ENCODE peak calls at places on chromosomes 2 and 18, in seven cellular contexts. J is transverse colon, P is foreskin fibroblast, H is astrocyte of the spinal cord, O is WERI-Rb-1, T is tibial nerve, F is breast epithelium. K is an unnamed sample.

GRCh38 chr2:227462463-227462951 is 9.4 kb upstream of the AGFG1 start:
- DNase-seq in O (no peak), T (no peak), H (no peak), P (no peak), J (no peak), F (no peak), K (peak; percentile 12)

GRCh38 chr2:157413342-157414035 is 30.4 kb downstream of the CYTIP start:
- DNase-seq in J (no peak), H (no peak), F (no peak), T (no peak), O (no peak), P (no peak), K (no peak)

GRCh38 chr2:129802290-129802689 is 177.2 kb upstream of the RAB6C start:
- DNase-seq in J (no peak), P (no peak), T (no peak), F (no peak), O (no peak), H (no peak), K (no peak)

GRCh38 chr2:72950558-72951255 is 33.4 kb downstream of the EMX1 start:
- DNase-seq in F (no peak), J (peak; percentile 24), P (no peak), T (no peak), O (no peak), H (no peak), K (no peak)

GRCh38 chr2:241808051-241808450 is 942 bp upstream of the NEU4 start:
- DNase-seq in J (peak; percentile 8), F (no peak), H (no peak), P (no peak), O (peak; percentile 14), T (peak; percentile 12), K (peak; percentile 30)

GRCh38 chr18:49617846-49618245 is 56.0 kb downstream of the LIPG start:
- DNase-seq in P (peak; percentile 24), J (no peak), H (no peak), O (no peak), F (no peak), T (no peak), K (no peak)

GRCh38 chr18:36942264-36942663 is 113.3 kb downstream of the KIAA1328 start:
- DNase-seq in T (no peak), H (peak; percentile 48), P (peak; percentile 63), J (no peak), F (no peak), O (peak; percentile 15), K (peak; percentile 55)

GRCh38 chr2:30511122-30512083 is 64.4 kb downstream of the LCLAT1 start:
- DNase-seq in T (no peak), F (no peak), O (no peak), H (peak; percentile 40), J (peak; percentile 35), P (peak; percentile 76), K (peak; percentile 94)

GRCh38 chr2:231530099-231531085 is at the start of gene NMUR1:
- DNase-seq in J (peak; percentile 67), F (no peak), H (no peak), P (peak; percentile 60), O (peak; percentile 46), T (peak; percentile 29), K (peak; percentile 20)

GRCh38 chr18:2356906-2357305 is 214.4 kb downstream of the METTL4 start:
- DNase-seq in O (no peak), J (no peak), F (no peak), P (no peak), H (no peak), T (no peak), K (no peak)

GRCh38 chr2:169761251-169761969 is 27.8 kb downstream of the KLHL23 start:
- DNase-seq in H (no peak), P (no peak), F (no peak), J (no peak), O (no peak), T (no peak), K (no peak)

GRCh38 chr2:98607104-98607503 is 1.2 kb downstream of the COA5 start:
- DNase-seq in P (no peak), F (no peak), O (no peak), T (no peak), J (no peak), H (no peak), K (no peak)

GRCh38 chr2:208373460-208374089 is 33.0 kb upstream of the PTH2R start:
- DNase-seq in P (peak; percentile 70), F (no peak), H (peak; percentile 65), J (no peak), O (peak; percentile 48), T (no peak), K (peak; percentile 57)

GRCh38 chr2:202158796-202159195 is 79.6 kb downstream of the SUMO1 start:
- DNase-seq in P (peak; percentile 71), F (no peak), T (no peak), J (no peak), H (peak; percentile 37), O (peak; percentile 45), K (no peak)

GRCh38 chr2:132656213-132656612 is 13.8 kb downstream of the LYPD1 start:
- DNase-seq in F (no peak), T (no peak), J (no peak), H (peak; percentile 64), O (no peak), P (no peak), K (no peak)

GRCh38 chr18:57447154-57447621 is 12.0 kb downstream of the ONECUT2 start:
- DNase-seq in F (no peak), P (peak; percentile 57), J (no peak), H (peak; percentile 35), O (no peak), T (no peak), K (peak; percentile 20)

GRCh38 chr2:1501196-1501851 is 88.1 kb downstream of the TPO start:
- DNase-seq in P (no peak), T (no peak), O (no peak), F (no peak), H (no peak), J (no peak), K (no peak)

GRCh38 chr2:46014911-46015654 is 282.1 kb upstream of the EPAS1 start:
- DNase-seq in O (no peak), H (peak; percentile 52), J (no peak), T (no peak), P (no peak), F (no peak), K (peak; percentile 48)

GRCh38 chr2:215736653-215737290 is 276.6 kb downstream of the MREG start:
- DNase-seq in P (peak; percentile 90), O (no peak), F (no peak), H (peak; percentile 60), T (no peak), J (no peak), K (peak; percentile 89)
- TF ChIP-seq CTCF in P (no peak), O (no peak), F (no peak), H (peak; percentile 15), T (no peak), J (no peak), K (peak; percentile 51)

GRCh38 chr2:200380833-200381542 is 74.5 kb downstream of the SPATS2L start:
- DNase-seq in T (no peak), P (peak; percentile 70), F (no peak), J (no peak), H (peak; percentile 78), O (no peak), K (peak; percentile 76)

GRCh38 chr2:200378652-200379290 is 72.3 kb downstream of the SPATS2L start:
- DNase-seq in O (no peak), J (no peak), P (peak; percentile 66), H (peak; percentile 88), T (no peak), F (no peak), K (no peak)

GRCh38 chr2:200377774-200378336 is 71.4 kb downstream of the SPATS2L start:
- DNase-seq in O (no peak), J (peak; percentile 54), F (no peak), P (peak; percentile 26), T (no peak), H (no peak), K (no peak)

GRCh38 chr2:200380139-200380561 is 73.7 kb downstream of the SPATS2L start:
- DNase-seq in P (no peak), J (no peak), O (no peak), F (no peak), H (peak; percentile 53), T (no peak), K (no peak)

GRCh38 chr2:200379481-200380120 is 73.1 kb downstream of the SPATS2L start:
- DNase-seq in P (no peak), T (no peak), J (no peak), H (no peak), O (no peak), F (no peak), K (no peak)
- H3K4me3 ChIP-seq in P (no peak overlapping the region), T (no peak overlapping the region), J (no peak overlapping the region), H (no peak overlapping the region), O (no peak overlapping the region), F (no peak overlapping the region), K (no peak overlapping the region)

GRCh38 chr2:66497706-66498596 is 63.0 kb downstream of the MEIS1 start:
- DNase-seq in H (no peak), P (no peak), T (no peak), O (peak; percentile 50), F (no peak), J (no peak), K (no peak)

GRCh38 chr2:66494708-66495107 is 59.8 kb downstream of the MEIS1 start:
- DNase-seq in F (peak; percentile 40), P (peak; percentile 95), T (no peak), O (no peak), J (peak; percentile 48), H (peak; percentile 70), K (peak; percentile 93)

GRCh38 chr2:66498597-66498910 is 63.6 kb downstream of the MEIS1 start:
- DNase-seq in H (no peak), J (no peak), O (no peak), F (no peak), T (no peak), P (no peak), K (no peak)

GRCh38 chr2:66496680-66497420 is 61.9 kb downstream of the MEIS1 start:
- DNase-seq in T (no peak), O (no peak), J (no peak), P (no peak), F (no peak), H (no peak), K (no peak)

DNA sequence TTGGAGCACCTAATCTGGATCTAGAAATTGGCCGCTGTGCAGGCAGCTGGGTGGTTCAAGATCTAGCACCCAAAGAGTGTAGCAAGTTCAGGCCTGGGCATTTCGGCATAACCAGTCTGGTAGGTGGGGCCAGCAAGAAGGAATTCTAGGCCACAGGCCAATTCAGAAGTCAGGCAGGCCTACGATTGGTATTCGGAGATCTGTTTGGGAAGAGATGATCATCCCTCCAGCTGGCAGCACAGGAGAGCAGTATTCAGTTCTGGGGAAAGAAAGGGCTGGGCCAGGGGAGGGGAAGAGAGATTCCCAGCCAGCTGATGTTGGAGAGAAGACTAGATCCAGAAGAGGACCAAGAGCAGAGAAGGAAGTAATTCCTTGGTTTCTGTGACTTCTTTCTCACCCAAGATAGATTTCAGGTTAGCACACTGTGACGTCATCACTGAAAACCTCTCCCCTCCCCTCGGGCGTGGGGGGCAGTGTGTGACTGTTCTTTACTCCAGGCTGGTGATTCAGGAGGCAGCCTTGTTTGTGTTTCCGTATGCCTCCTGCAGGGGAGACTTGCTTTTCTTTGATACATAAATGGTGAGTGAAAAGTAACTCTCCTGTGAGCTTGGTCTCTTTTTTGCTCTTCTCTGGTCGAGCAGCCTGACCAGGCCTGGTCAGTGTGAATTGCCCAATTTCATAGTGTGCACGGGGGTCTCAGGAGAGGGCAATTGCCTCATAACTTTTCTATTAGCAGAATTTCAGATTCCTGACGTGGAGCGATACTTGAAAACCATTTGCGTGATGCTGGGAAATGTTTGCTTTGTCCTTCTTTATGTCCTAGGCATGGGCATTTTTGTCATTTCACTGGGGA is 61.1 kb downstream of the MEIS1 start:
- DNase-seq in P (peak; percentile 94), H (peak; percentile 87), T (no peak), O (peak; percentile 38), J (no peak), F (peak; percentile 46), K (peak; percentile 85)
- TF ChIP-seq CTCF in P (peak; percentile 4), H (no peak), T (no peak), O (no peak), J (no peak), F (peak; percentile 28), K (peak; percentile 30)

GRCh38 chr2:28400434-28400833 is 7.8 kb downstream of the FOSL2 start:
- DNase-seq in H (no peak), O (no peak), F (no peak), T (no peak), P (no peak), J (no peak), K (no peak)
- H3K4me3 ChIP-seq in H (no peak overlapping the region), O (no peak overlapping the region), F (peak overlapping the region; percentile 92), T (no peak overlapping the region), P (no peak overlapping the region), J (no peak overlapping the region), K (no peak overlapping the region)

K was measured in fibroblast of villous mesenchyme.